ENCODE peak calls at places on chromosomes 13 and 19, in nine cellular contexts. G is LoVo; Y is substantia nigra; U is AG08396; D is bronchial epithelial cell; P is RKO; N is PC-3; K is hypothalamus; C is effector CD4-positive, alpha-beta T cell. S is an unnamed sample.

GRCh38 chr13:33958964-33959363 is 141.0 kb downstream of the RFC3 start:
- DNase-seq in D (no peak), C (no peak), Y (no peak), G (no peak), N (no peak), U (no peak), K (no peak), P (no peak), S (no peak)

GRCh38 chr19:34274827-34275625 is 20.7 kb downstream of the GARRE1 start:
- DNase-seq in N (peak; percentile 46), G (no peak), U (peak; percentile 63), P (no peak), Y (no peak), K (no peak), D (no peak), C (no peak), S (peak; percentile 96)

GRCh38 chr19:49224856-49225255 is 67.3 kb downstream of the TRPM4 start:
- DNase-seq in D (peak; percentile 42), N (peak; percentile 88), C (no peak), G (peak; percentile 60), U (peak; percentile 59), P (peak; percentile 87), K (no peak), Y (no peak), S (peak; percentile 57)

GRCh38 chr13:65784088-65784816 is 1445.9 kb downstream of the PCDH9 start:
- DNase-seq in C (no peak), Y (no peak), P (no peak), G (no peak), U (no peak), K (no peak), D (no peak), N (no peak), S (no peak)

GRCh38 chr19:10332158-10332964 is 968 bp downstream of the RAVER1 start:
- DNase-seq in C (no peak), N (no peak), D (no peak), Y (no peak), P (peak; percentile 36), G (peak; percentile 2), U (peak; percentile 3), K (no peak), S (no peak)

GRCh38 chr19:14686411-14686810 is 3.4 kb upstream of the ZNF333 start:
- DNase-seq in N (peak; percentile 62), D (peak; percentile 35), Y (no peak), P (peak; percentile 59), K (no peak), C (no peak), G (peak; percentile 17), U (no peak), S (peak; percentile 9)

GRCh38 chr19:35216026-35216832 is 12.3 kb downstream of the FAM187B start:
- DNase-seq in D (peak; percentile 62), G (no peak), U (peak; percentile 21), C (no peak), K (no peak), P (peak; percentile 22), N (no peak), Y (no peak), S (no peak)

GRCh38 chr13:66660013-66660804 is 569.9 kb downstream of the PCDH9 start:
- DNase-seq in U (no peak), K (no peak), G (no peak), P (peak; percentile 90), D (peak; percentile 87), N (peak; percentile 59), Y (no peak), C (no peak), S (peak; percentile 75)

GRCh38 chr13:74423434-74423833 is 289.2 kb upstream of the KLF12 start:
- DNase-seq in C (no peak), K (no peak), G (no peak), P (no peak), D (no peak), Y (no peak), N (no peak), U (no peak), S (no peak)

GRCh38 chr19:47239610-47240296 is 8.8 kb upstream of the BBC3 start:
- DNase-seq in K (peak; percentile 85), Y (peak; percentile 91), C (peak; percentile 61), G (no peak), P (no peak), N (no peak), D (no peak), U (peak; percentile 80), S (peak; percentile 47)

GRCh38 chr19:46478356-46478986 is 7.1 kb upstream of the PNMA8A start:
- DNase-seq in Y (no peak), D (no peak), K (peak; percentile 33), N (no peak), U (peak; percentile 65), C (no peak), P (peak; percentile 54), G (no peak), S (peak; percentile 80)

GRCh38 chr19:51706296-51706695 is 13.2 kb downstream of the SPACA6 start:
- DNase-seq in P (no peak), C (no peak), G (no peak), K (no peak), D (no peak), Y (no peak), U (no peak), N (no peak), S (no peak)

GRCh38 chr19:50461066-50461875 is 15.0 kb upstream of the EMC10 start:
- DNase-seq in P (peak; percentile 72), K (peak; percentile 17), U (peak; percentile 91), G (peak; percentile 74), Y (peak; percentile 52), N (peak; percentile 88), C (peak; percentile 30), D (peak; percentile 36), S (peak; percentile 64)

GRCh38 chr19:18637644-18638630 is 1.1 kb downstream of the KLHL26 start:
- DNase-seq in K (no peak), C (no peak), P (peak; percentile 12), D (peak; percentile 24), G (peak; percentile 46), U (no peak), N (peak; percentile 44), Y (no peak), S (no peak)

GRCh38 chr19:55447421-55448174 is 4.5 kb upstream of the SHISA7 start:
- DNase-seq in D (peak; percentile 50), P (peak; percentile 54), C (no peak), N (peak; percentile 57), G (peak; percentile 25), K (peak; percentile 20), U (peak; percentile 64), Y (peak; percentile 75), S (peak; percentile 15)

GRCh38 chr13:49563513-49563912 is 21.8 kb downstream of the RCBTB1 start:
- DNase-seq in U (no peak), Y (no peak), N (no peak), C (no peak), D (peak; percentile 52), K (no peak), G (no peak), P (no peak), S (peak; percentile 28)

GRCh38 chr19:5624154-5624663 is 1.3 kb downstream of the SAFB start:
- DNase-seq in Y (peak; percentile 30), G (no peak), U (peak; percentile 45), N (peak; percentile 45), C (no peak), K (no peak), D (peak; percentile 20), P (peak; percentile 47), S (peak; percentile 61)

GRCh38 chr13:48571121-48571901 is 38.4 kb upstream of the RCBTB2 start:
- DNase-seq in N (no peak), D (peak; percentile 30), U (peak; percentile 72), G (no peak), C (no peak), K (no peak), Y (peak; percentile 9), P (no peak), S (peak; percentile 81)

GRCh38 chr13:87889241-87889640 is 218.1 kb downstream of the SLITRK5 start:
- DNase-seq in K (no peak), U (no peak), D (no peak), G (no peak), Y (no peak), N (no peak), C (no peak), P (no peak), S (no peak)

GRCh38 chr19:48724796-48725753 is 5.5 kb upstream of the MAMSTR start:
- DNase-seq in U (peak; percentile 85), Y (no peak), K (no peak), P (peak; percentile 95), N (peak; percentile 50), G (peak; percentile 30), C (peak; percentile 24), D (peak; percentile 91), S (peak; percentile 93)

GRCh38 chr19:50717891-50718254 is 1.7 kb downstream of the SHANK1 start:
- DNase-seq in C (no peak), G (no peak), K (no peak), D (no peak), N (no peak), U (no peak), Y (no peak), P (no peak), S (no peak)

GRCh38 chr13:113967729-113968462 is 6.0 kb downstream of the C13orf46 start:
- DNase-seq in N (no peak), G (no peak), K (no peak), U (no peak), C (no peak), P (no peak), D (no peak), Y (no peak), S (no peak)

GRCh38 chr19:34336781-34337271 is 28.2 kb upstream of the GPI start:
- DNase-seq in U (no peak), K (no peak), C (peak; percentile 32), N (peak; percentile 32), G (peak; percentile 18), Y (no peak), P (peak; percentile 47), D (peak; percentile 37), S (peak; percentile 47)

GRCh38 chr19:34778342-34778741 is 5.3 kb upstream of the ZNF599 start:
- DNase-seq in D (no peak), G (no peak), N (no peak), K (no peak), C (no peak), U (no peak), Y (no peak), P (no peak), S (no peak)

GRCh38 chr13:83819156-83819555 is 63.1 kb downstream of the SLITRK1 start:
- DNase-seq in K (no peak), U (no peak), C (no peak), Y (no peak), G (no peak), N (no peak), D (no peak), P (no peak), S (no peak)

S was measured in IMR-90.